ENCODE peak calls at places on chromosomes 3 and 15, in seven cellular contexts. Y is NCI-H1694 treated with DMSO at 0.1 percent for 48 hours, D is NCI-H2081, I is NCI-H1930, K is GM18507, B is cardiac muscle cell, Q is A549. F is an unnamed sample.

GRCh38 chr3:57068437-57069089 is 8.1 kb downstream of the SPATA12 start:
- DNase-seq in Y (no peak), D (no peak), I (no peak), K (peak; percentile 75), B (peak; percentile 22), Q (peak; percentile 68), F (no peak)

GRCh38 chr3:102529452-102529851 is 94.6 kb downstream of the ZPLD1 start:
- DNase-seq in Y (no peak), D (peak; percentile 18), I (no peak), K (no peak), B (peak; percentile 3), Q (peak; percentile 32), F (no peak)

GRCh38 chr3:21962456-21962855 is 211.4 kb upstream of the ZNF385D start:
- DNase-seq in Y (no peak), D (no peak), I (no peak), K (no peak), B (no peak), Q (no peak), F (no peak)

GRCh38 chr3:17782751-17783150 is 40.3 kb upstream of the TBC1D5 start:
- DNase-seq in Y (no peak), D (no peak), I (no peak), K (no peak), B (no peak), Q (no peak), F (no peak)

GRCh38 chr3:87390318-87390717 is 113.9 kb upstream of the POU1F1 start:
- DNase-seq in Y (no peak), D (no peak), I (no peak), K (no peak), B (no peak), Q (no peak), F (no peak)

GRCh38 chr3:37899711-37900306 is 38.1 kb downstream of the CTDSPL start:
- DNase-seq in Y (no peak), D (no peak), I (no peak), K (no peak), B (no peak), Q (no peak), F (no peak)

GRCh38 chr3:48273594-48274211 is 32.8 kb downstream of the ZNF589 start:
- DNase-seq in Y (peak; percentile 15), D (peak; percentile 43), I (peak; percentile 43), K (peak; percentile 26), B (peak; percentile 69), Q (peak; percentile 58), F (peak; percentile 46)

GRCh38 chr3:123618076-123618703 is 33.3 kb upstream of the HACD2 start:
- DNase-seq in Y (no peak), D (no peak), I (no peak), K (no peak), B (no peak), Q (no peak), F (no peak)

GRCh38 chr15:52261498-52262242 is 33.9 kb downstream of the MYO5C start:
- DNase-seq in Y (no peak), D (peak; percentile 73), I (no peak), K (peak; percentile 75), B (peak; percentile 91), Q (peak; percentile 74), F (peak; percentile 40)

GRCh38 chr3:156691920-156692319 is 17.5 kb downstream of the TIPARP start:
- DNase-seq in Y (no peak), D (no peak), I (no peak), K (no peak), B (no peak), Q (peak; percentile 36), F (no peak)

GRCh38 chr3:115550285-115550741 is 73.0 kb upstream of the GAP43 start:
- DNase-seq in Y (no peak), D (no peak), I (no peak), K (no peak), B (no peak), Q (no peak), F (no peak)

F was measured in NCI-H2227 treated with DMSO at 0.1 percent for 48 hours.